ENCODE peak calls at places on chromosomes 5 and 9, in eight cellular contexts. I is iPS DF 6.9; E is IMR-90; N is PC-3; B is uterus; K is A549; T is MM.1S; S is CD8-positive, alpha-beta T cell. W is an unnamed sample. For H3K4me1 and H3K9me3, the result is how much of the 10 kb centered on the place peaks cover.

GRCh38 chr5:1130218-1130946 is 18.5 kb upstream of the SLC12A7 start:
- DNase-seq in I (no peak), E (no peak), N (peak), B (no peak), K (no peak), T (peak), S (no peak), W (peak)

GRCh38 chr9:116491219-116491618 is 195.9 kb upstream of the TRIM32 start:
- DNase-seq in I (no peak), E (no peak), N (no peak), B (no peak), K (no peak), T (no peak), S (no peak), W (no peak)

GRCh38 chr5:84272776-84273516 is 111.7 kb downstream of the EDIL3 start:
- DNase-seq in I (no peak), E (no peak), N (peak), B (no peak), K (no peak), T (no peak), S (no peak), W (no peak)

GRCh38 chr5:90020575-90021535 is 388.7 kb downstream of the CETN3 start:
- DNase-seq in I (no peak), E (peak), N (peak), B (no peak), K (peak), T (peak), S (no peak), W (no peak)

GRCh38 chr9:33815781-33816180 is 1.2 kb upstream of the UBE2R2 start:
- DNase-seq in I (no peak), E (no peak), N (no peak), B (no peak), K (no peak), T (no peak), S (no peak), W (no peak)

GRCh38 chr5:93580387-93581100 is 475 bp downstream of the NR2F1-AS1 start:
- DNase-seq in I (no peak), E (peak), N (no peak), B (no peak), K (peak), T (peak), S (no peak), W (no peak)

GRCh38 chr9:137129089-137129455 is 9.9 kb upstream of the GRIN1 start:
- DNase-seq in I (no peak), E (peak), N (no peak), B (no peak), K (peak), T (no peak), S (no peak), W (no peak)

GRCh38 chr5:11904270-11904906 is at the start of gene CTNND2:
- DNase-seq in I (peak), E (no peak), N (peak), B (no peak), K (peak), T (peak), S (no peak), W (peak)

GRCh38 chr9:121707477-121708424 is 56.3 kb downstream of the DAB2IP start:
- DNase-seq in I (no peak), E (no peak), N (no peak), B (no peak), K (no peak), T (peak), S (no peak), W (no peak)

GRCh38 chr5:66074891-66075290 is 69.2 kb upstream of the SREK1 start:
- DNase-seq in I (no peak), E (no peak), N (no peak), B (no peak), K (no peak), T (no peak), S (no peak), W (no peak)

GRCh38 chr5:136062563-136063274 is 33.9 kb downstream of the TGFBI start:
- DNase-seq in I (no peak), E (peak), N (peak), B (no peak), K (peak), T (peak), S (no peak), W (no peak)

GRCh38 chr9:35374436-35374835 is 115.5 kb upstream of the RUSC2 start:
- DNase-seq in I (no peak), E (no peak), N (no peak), B (no peak), K (no peak), T (no peak), S (no peak), W (no peak)

GRCh38 chr5:112283943-112284342 is 135.1 kb downstream of the EPB41L4A start:
- DNase-seq in I (no peak), E (no peak), N (no peak), B (no peak), K (no peak), T (no peak), S (no peak), W (no peak)

GRCh38 chr5:78509884-78510769 is 138.4 kb downstream of the LHFPL2 start:
- DNase-seq in I (no peak), E (no peak), N (peak), B (peak), K (no peak), T (peak), S (peak), W (peak)

GRCh38 chr5:142403583-142403982 is 78.8 kb upstream of the SPRY4 start:
- DNase-seq in I (no peak), E (no peak), N (peak), B (no peak), K (no peak), T (no peak), S (no peak), W (no peak)

GRCh38 chr5:34503379-34504346 is 152.5 kb upstream of the RAI14 start:
- DNase-seq in I (no peak), E (no peak), N (no peak), B (no peak), K (no peak), T (no peak), S (no peak), W (no peak)

GRCh38 chr5:392431-392988 is 50.5 kb upstream of the EXOC3 start:
- DNase-seq in I (no peak), E (peak), N (peak), B (no peak), K (peak), T (no peak), S (peak), W (peak)

GRCh38 chr5:116944171-116944570 is 369.5 kb upstream of the SEMA6A start:
- DNase-seq in I (no peak), E (no peak), N (no peak), B (no peak), K (no peak), T (no peak), S (no peak), W (no peak)

GRCh38 chr5:90096415-90097081 is 313.0 kb downstream of the CETN3 start:
- DNase-seq in I (no peak), E (peak), N (peak), B (peak), K (peak), T (no peak), S (no peak), W (no peak)

GRCh38 chr9:135087489-135087791 is at the start of gene OLFM1:
- DNase-seq in I (peak), E (peak), N (peak), B (peak), K (peak), T (no peak), S (no peak), W (peak)

DNA sequence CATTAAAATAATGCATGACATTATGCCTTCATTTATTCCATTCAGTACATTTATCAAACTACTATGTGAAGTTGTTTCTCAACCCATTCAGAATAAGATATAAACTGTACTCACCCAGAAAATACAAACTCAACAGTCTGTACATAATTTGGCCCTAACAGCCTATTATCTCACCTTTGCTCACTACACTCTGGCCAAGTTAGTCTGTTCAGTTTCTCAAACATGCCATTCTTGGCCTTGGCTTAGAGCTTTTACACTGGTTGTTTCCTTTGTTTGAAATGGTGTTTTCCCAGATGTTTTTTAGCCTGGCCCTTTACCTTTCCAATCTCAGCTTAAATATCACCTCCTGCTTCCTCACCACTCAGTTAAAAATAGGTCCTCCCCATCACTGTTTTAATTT is 13.6 kb downstream of the CDC42SE2 start:
- DNase-seq in I (no peak), E (no peak), N (no peak), B (no peak), K (no peak), T (no peak), S (no peak), W (no peak)
- H3K4me1 ChIP-seq in I (under half), E (under half), N (under half), B (under half), K (under half), T (half or more), S (half or more), W (under half)

DNA sequence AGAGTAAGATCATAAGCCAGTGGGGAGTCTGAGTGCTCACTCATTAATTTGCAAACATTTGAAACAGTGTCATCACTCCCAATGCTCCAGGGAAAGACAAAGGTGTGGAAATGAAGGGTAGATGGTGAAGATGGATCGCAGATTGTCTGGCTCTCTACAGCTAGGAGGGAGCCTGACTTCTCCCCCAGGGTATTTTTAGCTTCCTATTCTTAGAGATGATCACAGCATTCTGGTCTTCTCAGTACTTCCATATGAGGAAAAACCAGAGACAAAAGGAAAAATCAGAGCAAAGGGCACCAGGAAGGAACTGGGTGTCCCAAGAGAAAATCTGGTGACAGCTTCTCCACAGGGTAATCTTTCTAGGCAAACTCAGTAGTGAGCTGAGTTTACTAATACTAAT is 401.9 kb upstream of the GRIA1 start:
- DNase-seq in I (no peak), E (no peak), N (no peak), B (no peak), K (no peak), T (no peak), S (no peak), W (no peak)
- H3K9me3 ChIP-seq in I (under half), E (under half), N (under half), B (under half), K (under half), T (under half), S (under half), W (under half)

DNA sequence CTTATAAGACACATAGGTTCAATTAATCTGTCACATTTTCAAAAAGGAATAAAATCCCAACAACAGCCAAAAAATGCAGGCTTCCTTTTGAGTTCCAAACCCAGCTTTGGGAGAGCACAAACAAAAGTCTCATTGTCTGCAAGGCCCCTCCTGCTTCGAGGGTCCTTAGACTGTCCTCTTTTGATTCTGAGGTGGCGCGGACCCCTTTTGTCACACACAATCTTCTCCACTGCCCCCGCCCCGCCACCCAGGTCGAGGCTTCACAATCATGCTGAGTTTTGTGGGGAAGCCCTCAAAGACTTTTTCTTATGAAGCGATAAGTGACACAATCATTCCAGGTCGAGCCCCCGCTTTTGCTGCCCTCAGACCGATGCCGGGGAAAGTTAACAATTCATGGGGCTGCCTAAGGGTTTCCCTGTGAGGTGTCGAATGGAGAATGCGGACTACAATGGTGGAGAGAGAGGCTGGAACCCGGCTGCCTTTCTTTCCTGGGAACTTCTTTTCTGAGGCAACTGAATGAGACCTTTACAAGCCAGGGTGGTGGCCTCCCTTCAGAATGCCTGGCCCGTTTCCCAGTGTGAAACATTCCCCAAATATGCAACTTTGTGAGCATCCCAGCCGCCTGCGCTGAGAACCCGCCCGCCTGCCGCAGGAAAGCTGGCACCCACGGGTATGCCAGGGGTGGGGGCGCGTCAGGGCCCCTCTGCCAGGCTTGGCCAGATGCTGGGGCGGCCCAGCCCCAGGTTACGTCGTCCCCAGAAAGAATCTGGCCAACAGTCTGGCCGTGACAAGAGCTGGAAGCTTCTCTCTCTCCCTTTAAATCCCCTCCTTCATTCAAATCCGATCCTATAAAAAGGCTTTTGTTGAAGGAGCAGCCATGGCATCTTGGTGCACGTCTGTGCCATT is 71.9 kb downstream of the MAP1B start:
- DNase-seq in I (no peak), E (peak), N (peak), B (peak), K (peak), T (no peak), S (no peak), W (no peak)
- H3K4me3 ChIP-seq in I (no peak), E (no peak), N (peak), B (peak), K (no peak), T (no peak), S (no peak), W (no peak)

DNA sequence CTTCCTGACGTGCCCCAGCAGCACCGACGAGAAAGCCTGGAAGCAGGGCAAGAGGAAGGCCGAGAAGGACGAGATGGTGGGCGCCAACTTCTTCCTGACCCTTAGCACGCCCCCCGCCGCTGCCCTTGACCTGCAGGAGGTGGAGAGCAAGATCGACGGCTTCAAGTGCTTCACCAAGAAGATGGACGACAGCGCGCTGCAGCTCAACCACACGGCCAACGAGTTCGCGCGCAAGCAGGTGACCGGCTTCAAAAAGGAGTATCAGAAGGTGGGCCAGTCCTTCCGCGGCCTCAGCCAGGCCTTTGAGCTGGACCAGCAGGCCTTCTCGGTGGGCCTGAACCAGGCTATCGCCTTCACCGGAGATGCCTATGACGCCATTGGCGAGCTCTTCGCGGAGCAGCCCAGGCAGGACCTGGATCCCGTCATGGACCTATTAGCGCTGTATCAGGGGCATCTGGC is 1.6 kb downstream of the SNX18 start:
- DNase-seq in I (no peak), E (no peak), N (no peak), B (no peak), K (no peak), T (no peak), S (no peak), W (peak)
- H3K4me1 ChIP-seq in I (under half), E (under half), N (under half), B (under half), K (under half), T (under half), S (under half), W (half or more)

GRCh38 chr9:133670466-133670865 is 34.3 kb downstream of the DBH start:
- DNase-seq in I (no peak), E (no peak), N (no peak), B (no peak), K (no peak), T (no peak), S (no peak), W (no peak)
- H3K9me3 ChIP-seq in I (under half), E (under half), N (under half), B (under half), K (under half), T (under half), S (under half), W (under half)

DNA sequence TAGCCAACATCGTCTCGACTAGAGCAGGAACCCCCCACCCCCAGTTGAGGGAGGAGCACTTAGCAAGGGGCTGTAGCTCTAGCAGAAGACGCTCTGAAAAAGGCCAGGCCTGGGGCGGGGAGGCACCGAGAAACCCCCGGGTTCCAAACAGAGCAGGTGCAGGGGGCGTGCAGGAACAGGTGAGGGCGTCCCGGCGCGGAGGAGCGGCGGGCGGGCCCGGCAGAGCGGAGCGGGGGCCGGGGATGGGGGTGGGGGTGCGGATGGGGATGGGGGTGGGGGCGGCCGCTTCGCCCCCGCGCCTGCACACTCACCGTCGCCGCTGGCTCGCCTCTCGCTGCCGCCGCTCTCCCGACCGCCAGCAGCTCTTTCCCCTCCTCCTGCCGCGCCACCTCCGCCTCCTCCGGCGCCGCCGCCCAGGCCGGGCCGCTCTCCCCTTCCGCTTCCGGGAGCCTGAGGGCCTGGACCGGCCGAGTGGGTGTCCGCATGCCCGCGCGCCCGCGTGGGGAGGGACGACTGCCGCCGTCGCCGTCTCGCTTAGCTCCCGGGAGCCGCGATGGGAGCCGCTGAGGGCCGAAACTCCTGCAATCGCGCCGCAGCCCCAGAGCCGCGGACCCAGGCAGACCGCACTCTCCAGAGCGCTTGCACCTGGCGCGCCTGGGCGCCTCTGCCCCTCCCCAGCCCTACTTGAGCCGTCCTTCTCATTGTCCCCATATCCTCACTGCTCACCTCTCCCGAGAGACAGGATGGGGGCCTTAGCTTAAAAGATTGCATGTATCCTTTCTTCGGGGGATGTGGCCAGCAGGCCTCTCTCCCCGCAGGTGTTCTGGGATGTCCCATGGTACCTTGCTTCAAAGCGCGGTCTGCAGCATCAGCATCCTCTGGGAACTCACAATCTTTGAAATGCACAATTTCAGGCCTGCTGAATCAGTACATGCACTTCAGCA is at the start of gene ZDHHC21:
- DNase-seq in I (no peak), E (peak), N (peak), B (peak), K (peak), T (peak), S (peak), W (peak)
- H3K4me3 ChIP-seq in I (peak), E (peak), N (peak), B (peak), K (peak), T (peak), S (peak), W (peak)

GRCh38 chr5:177474845-177475562 is 1.6 kb upstream of the DBN1 start:
- DNase-seq in I (no peak), E (no peak), N (no peak), B (peak), K (no peak), T (no peak), S (no peak), W (no peak)
- H3K4me1 ChIP-seq in I (under half), E (under half), N (under half), B (under half), K (under half), T (under half), S (half or more), W (under half)